ENCODE peak calls at places on chromosomes 11 and 22, in six cellular contexts. K, T, C, H, S and G are unnamed samples. For H3K27me3, the result is how much of the 10 kb centered on the place peaks cover.

GRCh38 chr11:83278351-83278750 is 7.8 kb downstream of the CCDC90B start:
- DNase-seq in K (no peak), T (no peak), C (peak), H (no peak), S (no peak), G (no peak)

GRCh38 chr11:4123218-4123617 is 28.6 kb downstream of the RRM1 start:
- DNase-seq in K (no peak), T (no peak), C (no peak), H (no peak), S (no peak), G (no peak)

GRCh38 chr11:2767751-2768150 is 68.0 kb upstream of the KCNQ1OT1 start:
- DNase-seq in K (no peak), T (peak), C (no peak), H (no peak), S (no peak), G (no peak)

GRCh38 chr11:68546555-68546954 is 86.0 kb downstream of the PPP6R3 start:
- DNase-seq in K (peak), T (peak), C (no peak), H (no peak), S (no peak), G (no peak)

GRCh38 chr11:59197990-59198389 is 14.7 kb downstream of the MPEG1 start:
- DNase-seq in K (peak), T (peak), C (no peak), H (no peak), S (peak), G (peak)

GRCh38 chr11:61912530-61912898 is 4.9 kb downstream of the RAB3IL1 start:
- DNase-seq in K (no peak), T (peak), C (no peak), H (peak), S (no peak), G (no peak)

GRCh38 chr11:29019960-29020683 is 911.9 kb downstream of the METTL15 start:
- DNase-seq in K (peak), T (no peak), C (no peak), H (no peak), S (no peak), G (peak)

GRCh38 chr22:44103735-44104134 is 77.0 kb upstream of the PARVG start:
- DNase-seq in K (no peak), T (no peak), C (no peak), H (no peak), S (no peak), G (no peak)

GRCh38 chr11:30479899-30480298 is 106.3 kb downstream of the MPPED2 start:
- DNase-seq in K (no peak), T (no peak), C (no peak), H (peak), S (no peak), G (no peak)

GRCh38 chr11:74671520-74672196 is 59.6 kb downstream of the CHRDL2 start:
- DNase-seq in K (peak), T (no peak), C (peak), H (no peak), S (no peak), G (no peak)

GRCh38 chr11:45881708-45882368 is 3.6 kb upstream of the MAPK8IP1 start:
- DNase-seq in K (no peak), T (no peak), C (no peak), H (peak), S (no peak), G (peak)

GRCh38 chr11:70758206-70758605 is 359.9 kb downstream of the CTTN start:
- DNase-seq in K (no peak), T (no peak), C (no peak), H (no peak), S (no peak), G (no peak)

GRCh38 chr11:26465270-26465669 is 106.8 kb downstream of the MUC15 start:
- DNase-seq in K (no peak), T (no peak), C (no peak), H (no peak), S (no peak), G (no peak)

GRCh38 chr11:99505319-99505718 is 484.6 kb downstream of the CNTN5 start:
- DNase-seq in K (no peak), T (no peak), C (no peak), H (no peak), S (no peak), G (no peak)

GRCh38 chr11:19967796-19968195 is 192.5 kb downstream of the DBX1 start:
- DNase-seq in K (no peak), T (no peak), C (no peak), H (no peak), S (no peak), G (no peak)

GRCh38 chr11:86934933-86935579 is 20.1 kb downstream of the FZD4 start:
- DNase-seq in K (no peak), T (no peak), C (no peak), H (no peak), S (no peak), G (no peak)

GRCh38 chr11:66388746-66389386 is 17.3 kb upstream of the SLC29A2 start:
- DNase-seq in K (peak), T (peak), C (no peak), H (peak), S (peak), G (peak)

GRCh38 chr22:22092101-22092500 is 109.5 kb upstream of the TOP3B start:
- DNase-seq in K (no peak), T (no peak), C (no peak), H (no peak), S (no peak), G (no peak)

GRCh38 chr11:66267039-66267378 is 1.4 kb upstream of the RAB1B start:
- DNase-seq in K (no peak), T (no peak), C (no peak), H (no peak), S (no peak), G (no peak)

GRCh38 chr22:27477171-27477570 is 324.4 kb downstream of the MN1 start:
- DNase-seq in K (no peak), T (no peak), C (no peak), H (no peak), S (no peak), G (no peak)

GRCh38 chr11:57406337-57406904 is 16.0 kb upstream of the PRG2 start:
- DNase-seq in K (peak), T (peak), C (no peak), H (no peak), S (peak), G (no peak)

GRCh38 chr22:35322126-35322525 is 22.4 kb downstream of the TOM1 start:
- DNase-seq in K (no peak), T (no peak), C (no peak), H (no peak), S (peak), G (no peak)

GRCh38 chr11:92848578-92848977 is 120.9 kb upstream of the MTNR1B start:
- DNase-seq in K (peak), T (no peak), C (no peak), H (no peak), S (no peak), G (no peak)

GRCh38 chr11:111494040-111494439 is 18.1 kb downstream of the BTG4 start:
- DNase-seq in K (no peak), T (no peak), C (no peak), H (no peak), S (no peak), G (no peak)

GRCh38 chr11:128342511-128343133 is 244.7 kb downstream of the ETS1 start:
- DNase-seq in K (peak), T (peak), C (peak), H (no peak), S (peak), G (no peak)

GRCh38 chr11:34546511-34547206 is 33.1 kb upstream of the ELF5 start:
- DNase-seq in K (peak), T (no peak), C (no peak), H (no peak), S (no peak), G (no peak)

GRCh38 chr22:16975155-16975885 is 32.7 kb downstream of the GAB4 start:
- DNase-seq in K (no peak), T (no peak), C (no peak), H (no peak), S (no peak), G (no peak)

GRCh38 chr22:20663137-20663828 is 110.6 kb upstream of the SERPIND1 start:
- DNase-seq in K (peak), T (no peak), C (no peak), H (no peak), S (no peak), G (no peak)

GRCh38 chr22:32317524-32317923 is 40.1 kb upstream of the RFPL3 start:
- DNase-seq in K (no peak), T (no peak), C (no peak), H (no peak), S (no peak), G (no peak)

GRCh38 chr22:30327864-30328345 is 1.2 kb upstream of the TBC1D10A start:
- DNase-seq in K (peak), T (no peak), C (no peak), H (peak), S (no peak), G (no peak)

GRCh38 chr11:47340980-47341775 is 11.3 kb downstream of the MYBPC3 start:
- DNase-seq in K (no peak), T (no peak), C (no peak), H (no peak), S (peak), G (no peak)

GRCh38 chr11:22634897-22635629 is 9.4 kb upstream of the FANCF start:
- DNase-seq in K (peak), T (no peak), C (no peak), H (no peak), S (peak), G (peak)

GRCh38 chr22:21636629-21637218 is 4.2 kb downstream of the CCDC116 start:
- DNase-seq in K (no peak), T (no peak), C (no peak), H (no peak), S (no peak), G (no peak)

GRCh38 chr11:1458340-1459218 is 28.0 kb downstream of the MOB2 start:
- DNase-seq in K (peak), T (peak), C (no peak), H (peak), S (peak), G (peak)

GRCh38 chr11:57311109-57311936 is 13.4 kb downstream of the TNKS1BP1 start:
- DNase-seq in K (peak), T (peak), C (peak), H (peak), S (peak), G (peak)

GRCh38 chr11:704799-705645 is 1.0 kb upstream of the EPS8L2 start:
- DNase-seq in K (peak), T (peak), C (no peak), H (peak), S (no peak), G (no peak)

GRCh38 chr22:31062566-31063230 is 18.4 kb upstream of the SMTN start:
- DNase-seq in K (peak), T (no peak), C (no peak), H (no peak), S (no peak), G (no peak)

DNA sequence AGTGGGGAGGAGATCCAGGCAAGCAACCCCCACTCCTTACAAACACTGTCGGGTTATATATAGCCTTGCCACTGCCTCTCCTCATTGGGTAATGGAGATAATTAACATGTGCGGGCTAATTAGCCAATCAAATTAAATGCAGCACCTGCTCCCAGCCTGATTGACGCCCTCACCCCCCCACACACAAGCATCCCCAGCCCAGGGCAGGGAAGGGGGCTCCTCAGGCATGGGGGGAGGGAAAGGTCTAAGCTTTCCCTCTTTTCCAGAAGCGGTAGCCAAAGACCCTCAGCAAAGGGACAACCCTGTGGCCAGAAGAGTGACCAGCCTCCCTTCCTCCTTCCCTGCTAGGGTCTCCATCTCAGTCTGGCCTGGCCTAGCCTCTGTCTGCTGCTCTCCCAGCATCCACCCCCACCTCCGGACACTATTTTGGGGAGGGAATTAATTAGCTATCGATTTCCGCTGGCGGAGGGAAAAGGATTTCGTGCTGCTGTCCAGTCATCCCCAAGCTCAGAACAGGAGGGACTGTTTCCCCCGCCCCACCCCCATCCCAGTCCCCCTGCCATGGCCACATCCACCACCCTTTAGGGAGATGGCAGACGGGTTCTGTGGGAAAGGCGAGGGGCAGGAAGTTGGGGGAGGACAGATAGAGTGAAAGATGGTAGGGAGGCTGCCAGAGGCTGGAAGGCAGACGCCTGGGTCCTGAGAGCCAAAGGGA is 7.1 kb downstream of the NRXN2 start:
- DNase-seq in K (no peak), T (no peak), C (no peak), H (no peak), S (no peak), G (no peak)
- H3K4me3 ChIP-seq in K (no peak), T (no peak), C (no peak), H (no peak), S (no peak), G (no peak)

GRCh38 chr11:11163669-11164377 is 189.2 kb downstream of the CSNK2A3 start:
- DNase-seq in K (no peak), T (no peak), C (no peak), H (no peak), S (no peak), G (no peak)
- TF ChIP-seq CTCF in K (no peak), T (no peak), C (no peak), H (no peak), S (no peak), G (no peak)

DNA sequence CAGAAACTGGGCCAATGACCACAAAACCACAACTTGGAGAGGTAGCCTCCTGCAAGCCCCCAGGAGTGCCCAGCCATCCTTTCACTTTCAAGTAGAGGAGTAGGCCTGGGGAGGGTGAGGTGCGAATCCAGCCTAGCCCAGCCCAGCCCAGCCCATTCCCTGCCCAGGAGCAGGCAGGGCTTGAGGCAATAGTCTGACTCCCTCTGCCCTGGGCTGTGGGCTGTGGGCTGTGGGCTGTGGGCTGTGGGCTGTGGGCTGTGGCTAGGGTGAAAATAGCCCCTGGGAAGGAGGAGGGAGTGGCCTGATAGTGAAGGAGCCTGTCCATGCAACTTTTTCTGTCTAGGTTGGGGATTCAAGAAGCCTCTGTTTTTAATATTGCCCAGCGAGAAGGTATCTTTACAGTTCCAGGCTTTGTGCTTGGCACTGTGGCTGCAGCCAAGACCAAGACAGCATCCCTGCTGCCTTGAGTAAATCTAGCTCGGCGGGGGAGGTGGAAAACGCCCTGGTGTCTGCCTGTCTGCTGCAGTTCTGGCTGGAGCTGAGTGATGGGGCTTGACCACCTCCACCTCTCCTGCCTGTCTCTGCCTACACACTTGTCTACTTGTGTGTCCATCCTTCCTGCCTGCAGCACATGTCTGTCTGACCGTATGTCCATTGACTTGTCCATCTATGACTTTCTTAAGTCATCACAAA is 40.7 kb downstream of the LMO1 start:
- DNase-seq in K (no peak), T (no peak), C (no peak), H (no peak), S (no peak), G (no peak)
- H3K27me3 ChIP-seq in K (under half), T (under half), C (under half), H (under half), S (under half), G (under half)

DNA sequence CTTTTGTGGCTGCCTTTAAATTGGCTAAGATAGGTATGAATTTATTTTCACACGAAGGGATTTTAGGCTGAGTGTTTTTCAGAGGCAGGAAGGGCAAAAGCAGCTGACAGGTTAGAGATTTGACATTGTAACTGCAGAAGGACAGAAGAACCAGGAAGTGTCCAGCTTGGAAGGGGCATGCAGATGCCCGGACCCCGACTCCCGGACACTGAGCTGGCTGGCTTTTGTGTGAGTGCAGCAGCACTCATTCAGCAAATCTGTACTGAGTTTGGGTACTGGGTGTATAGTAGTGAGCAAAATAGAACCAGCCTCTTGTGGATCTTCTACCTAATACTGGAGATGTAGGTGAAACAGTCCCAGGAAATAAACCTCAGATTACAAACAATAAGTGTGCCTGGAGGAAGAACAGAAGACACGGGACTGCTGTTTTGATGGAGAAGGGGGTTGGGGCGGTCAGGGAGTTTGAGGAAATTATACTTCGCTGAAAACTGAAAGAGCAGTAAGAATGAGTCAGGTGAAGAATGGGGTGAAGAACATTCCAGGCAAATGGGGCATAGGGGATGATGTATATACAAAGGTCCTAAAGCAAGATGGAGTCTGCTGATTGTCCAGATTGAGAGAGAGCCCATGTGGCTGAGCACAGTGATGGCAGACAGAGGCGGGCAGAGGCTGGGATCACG is 64.6 kb downstream of the PPFIBP2 start:
- DNase-seq in K (no peak), T (no peak), C (no peak), H (peak), S (no peak), G (no peak)
- H3K4me3 ChIP-seq in K (no peak), T (peak), C (peak), H (peak), S (peak), G (peak)